ENCODE peak calls at places on chromosomes 1 and 21, in nine cellular contexts. V is neural crest cell, M is HFF-Myc, U is GM12865, J is mesothelial cell of epicardium, A is foreskin fibroblast, P is pancreas, G is GM12864, E is HCT116. O is an unnamed sample.

GRCh38 chr1:226569879-226570547 is 21.4 kb downstream of the STUM start:
- DNase-seq in A (no peak), M (no peak), P (no peak), J (no peak), V (peak; percentile 45), E (peak; percentile 27), U (peak; percentile 37), G (no peak), O (no peak)

GRCh38 chr1:209899948-209900347 is 38.1 kb upstream of the SYT14 start:
- DNase-seq in P (no peak), U (peak; percentile 35), E (peak; percentile 22), V (no peak), M (no peak), A (no peak), G (no peak), J (no peak), O (no peak)

GRCh38 chr21:35136106-35136505 is 87.0 kb upstream of the RUNX1 start:
- DNase-seq in A (no peak), V (no peak), P (no peak), J (no peak), G (no peak), M (no peak), U (no peak), E (no peak), O (no peak)

GRCh38 chr1:215569987-215570824 is 3.1 kb downstream of the KCTD3 start:
- DNase-seq in E (no peak), A (no peak), J (no peak), M (no peak), U (peak; percentile 18), V (no peak), G (no peak), P (no peak), O (no peak)

GRCh38 chr1:25858494-25858893 is 763 bp downstream of the AUNIP start:
- DNase-seq in A (no peak), M (no peak), V (no peak), U (peak; percentile 19), E (no peak), J (no peak), G (no peak), P (no peak), O (no peak)

GRCh38 chr1:119859647-119860046 is 36.7 kb downstream of the ADAM30 start:
- DNase-seq in G (no peak), A (peak; percentile 86), E (peak; percentile 21), U (no peak), P (no peak), V (no peak), J (no peak), M (peak; percentile 42), O (no peak)

GRCh38 chr1:85607126-85607912 is 26.8 kb downstream of the CCN1 start:
- DNase-seq in U (no peak), J (no peak), A (peak; percentile 99), E (peak; percentile 93), V (no peak), M (peak; percentile 99), G (no peak), P (no peak), O (peak; percentile 95)

GRCh38 chr21:44420416-44421205 is 34.7 kb upstream of the LRRC3 start:
- DNase-seq in E (no peak), A (no peak), P (peak; percentile 5), V (no peak), U (no peak), M (no peak), G (no peak), J (no peak), O (peak; percentile 56)

GRCh38 chr1:236422517-236422876 is 28.4 kb downstream of the EDARADD start:
- DNase-seq in P (no peak), A (no peak), M (no peak), U (no peak), G (no peak), V (no peak), J (no peak), E (no peak), O (no peak)

GRCh38 chr1:236421850-236422516 is 27.9 kb downstream of the EDARADD start:
- DNase-seq in U (peak; percentile 22), G (no peak), P (no peak), M (no peak), A (no peak), E (no peak), V (no peak), J (no peak), O (no peak)

GRCh38 chr1:236421022-236421421 is 26.9 kb downstream of the EDARADD start:
- DNase-seq in A (no peak), M (peak; percentile 19), P (no peak), U (no peak), V (no peak), E (no peak), J (no peak), G (no peak), O (no peak)

GRCh38 chr1:236426215-236426614 is 32.1 kb downstream of the EDARADD start:
- DNase-seq in J (no peak), U (no peak), E (no peak), V (no peak), G (no peak), P (no peak), A (no peak), M (no peak), O (peak; percentile 48)

DNA sequence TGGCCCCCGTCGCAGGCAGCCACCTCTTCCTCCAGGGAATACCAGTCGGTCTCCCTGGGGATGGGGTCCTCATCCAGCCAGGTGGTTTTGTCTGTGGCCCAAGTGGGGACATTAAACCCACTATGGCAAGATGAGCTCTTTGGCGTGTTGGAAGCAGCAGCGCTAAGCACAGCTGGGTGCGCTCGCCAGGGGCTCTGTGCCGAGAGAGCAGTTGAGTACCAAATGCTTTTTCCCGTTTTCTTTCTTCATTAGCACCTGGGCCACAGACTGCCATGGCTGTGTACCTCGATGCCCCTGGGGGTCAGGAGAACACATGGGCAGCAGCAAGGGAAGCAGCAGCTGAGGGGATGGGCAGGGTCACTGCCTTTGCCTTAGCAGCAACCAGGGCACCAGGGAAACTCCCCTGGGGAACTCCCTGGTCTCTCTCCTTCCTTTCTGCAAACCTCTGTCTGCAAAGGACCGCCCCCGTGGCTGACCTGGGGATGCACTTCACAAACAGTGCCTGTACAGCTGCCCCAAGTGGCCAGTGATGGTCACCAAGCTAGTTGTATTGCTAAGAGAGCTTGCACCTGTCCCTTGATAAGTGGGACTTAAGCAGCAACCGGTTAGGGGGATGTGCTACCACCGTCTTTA is 31.1 kb downstream of the EDARADD start:
- DNase-seq in E (no peak), G (peak; percentile 35), V (no peak), J (no peak), M (no peak), A (no peak), P (no peak), U (peak; percentile 83), O (peak; percentile 75)
- TF ChIP-seq CTCF in E (no peak), G (peak; percentile 35), V (no peak), J (no peak), M (no peak), A (no peak), P (no peak), U (no peak), O (no peak)

GRCh38 chr1:56569661-56570060 is 9.7 kb downstream of the PLPP3 start:
- DNase-seq in J (no peak), M (no peak), A (no peak), E (no peak), V (no peak), G (no peak), U (no peak), P (no peak), O (no peak)
- TF ChIP-seq CTCF in J (no peak), M (no peak), A (no peak), E (no peak), V (no peak), G (no peak), U (no peak), P (no peak), O (no peak)

DNA sequence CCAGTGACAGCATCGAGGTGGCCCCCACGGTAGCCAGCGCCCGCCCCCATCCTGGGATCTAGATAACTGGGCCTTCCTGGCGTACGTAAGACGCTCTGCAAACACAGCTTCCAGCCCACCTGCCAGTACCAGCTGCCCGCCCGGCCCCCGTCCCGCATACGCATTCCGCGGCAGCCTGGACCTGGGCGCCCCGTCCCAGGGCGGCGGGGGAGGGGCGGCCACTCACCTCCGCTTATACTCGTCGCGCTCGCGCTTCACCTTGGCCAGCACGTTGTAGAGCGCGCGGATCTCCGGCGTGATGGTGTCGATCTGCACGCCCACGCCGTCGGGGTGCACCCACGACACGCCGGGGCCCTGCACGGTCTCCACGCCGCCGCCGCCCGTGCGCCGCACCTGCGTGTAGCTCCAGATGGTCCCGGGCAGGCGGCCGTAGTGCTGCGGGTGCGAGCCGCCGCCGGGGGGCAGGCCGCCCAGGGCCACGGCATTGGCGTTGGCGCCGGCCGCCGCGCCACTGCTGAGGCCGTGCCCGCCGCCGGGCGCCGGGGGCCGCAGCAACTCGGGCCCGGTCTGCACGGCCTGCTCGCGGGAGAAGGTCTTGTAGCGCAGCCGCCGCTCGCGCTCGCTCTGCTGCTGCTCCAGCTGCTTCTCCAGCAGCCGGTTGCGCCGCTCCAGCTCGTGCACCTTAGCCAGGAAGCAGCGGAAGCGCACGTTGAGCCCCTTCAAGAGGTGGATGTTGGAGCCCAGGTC is 861 bp downstream of the IFFO2 start:
- DNase-seq in E (no peak), V (peak; percentile 29), M (no peak), J (peak; percentile 32), A (peak; percentile 55), P (peak; percentile 64), G (no peak), U (peak; percentile 76), O (no peak)
- TF ChIP-seq CTCF in E (no peak), V (peak; percentile 21), M (no peak), J (no peak), A (no peak), P (no peak), G (no peak), U (peak; percentile 13), O (no peak)

GRCh38 chr1:145887631-145888030 is 2.0 kb upstream of the ANKRD35 start:
- DNase-seq in V (no peak), P (no peak), G (no peak), M (no peak), U (no peak), A (no peak), J (no peak), E (no peak), O (no peak)

GRCh38 chr1:145884675-145885074 is 991 bp downstream of the ANKRD35 start:
- DNase-seq in P (no peak), E (no peak), A (peak; percentile 71), V (no peak), J (no peak), G (no peak), U (no peak), M (no peak), O (no peak)

GRCh38 chr1:145885738-145886287 is at the start of gene ANKRD35:
- DNase-seq in A (peak; percentile 86), J (peak; percentile 50), P (peak; percentile 78), M (no peak), U (peak; percentile 72), V (peak; percentile 73), G (peak; percentile 25), E (peak; percentile 22), O (no peak)

GRCh38 chr1:145886390-145886789 is 724 bp upstream of the ANKRD35 start:
- DNase-seq in M (no peak), G (no peak), P (no peak), A (no peak), V (no peak), E (no peak), U (no peak), J (no peak), O (no peak)

DNA sequence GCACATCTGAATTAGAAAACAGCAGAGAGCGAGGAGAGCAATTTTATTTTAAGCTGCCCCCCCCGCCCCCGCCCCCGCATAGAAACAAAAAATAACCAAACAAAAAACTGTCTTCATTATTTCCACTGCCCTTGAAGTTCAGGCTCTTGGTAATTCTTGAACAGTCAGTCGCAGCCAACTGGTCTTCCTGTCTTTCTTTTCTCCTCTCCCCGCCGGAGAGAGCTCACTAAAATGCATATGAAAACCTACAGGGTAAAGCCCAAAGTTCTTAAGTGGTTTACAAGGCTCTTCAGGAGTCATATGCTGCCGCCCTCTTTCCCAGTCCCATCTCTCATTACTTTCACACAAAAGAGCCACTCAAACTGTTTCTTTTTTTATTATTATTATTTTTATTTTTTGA is 1.1 kb upstream of the ANKRD35 start:
- DNase-seq in V (no peak), A (no peak), U (no peak), E (no peak), M (no peak), P (no peak), G (no peak), J (no peak), O (no peak)
- TF ChIP-seq CTCF in V (no peak), A (no peak), U (no peak), E (no peak), M (no peak), P (no peak), G (no peak), J (no peak), O (no peak)